ENCODE peak calls at places on chromosomes 12 and 14, in six cellular contexts. One of them, this sample, is unnamed.

GRCh38 chr14:69696633-69697557 is 70.0 kb upstream of the SRSF5 start:
- DNase-seq in OCI-LY7: no peak
- DNase-seq in upper lobe of left lung: no peak
- DNase-seq in neural crest cell: no peak
- DNase-seq in GM04504: no peak
- DNase-seq in NCI-H446: no peak
- DNase-seq in this sample: no peak

GRCh38 chr12:81819991-81820633 is 61.0 kb upstream of the PPFIA2 start:
- DNase-seq in OCI-LY7: no peak
- DNase-seq in upper lobe of left lung: no peak
- DNase-seq in neural crest cell: no peak
- DNase-seq in GM04504: no peak
- DNase-seq in NCI-H446: no peak
- DNase-seq in this sample: no peak

GRCh38 chr12:120710805-120711296 is 593 bp downstream of the UNC119B start:
- DNase-seq in OCI-LY7: peak; percentile 65
- DNase-seq in upper lobe of left lung: peak; percentile 51
- DNase-seq in neural crest cell: no peak
- DNase-seq in GM04504: no peak
- DNase-seq in NCI-H446: no peak
- DNase-seq in this sample: no peak

GRCh38 chr14:68866991-68867533 is 74.2 kb upstream of the ZFP36L1 start:
- DNase-seq in OCI-LY7: no peak
- DNase-seq in upper lobe of left lung: no peak
- DNase-seq in neural crest cell: no peak
- DNase-seq in GM04504: no peak
- DNase-seq in NCI-H446: no peak
- DNase-seq in this sample: no peak

GRCh38 chr12:10121278-10121677 is 8.7 kb downstream of the CLEC7A start:
- DNase-seq in OCI-LY7: no peak
- DNase-seq in upper lobe of left lung: no peak
- DNase-seq in neural crest cell: no peak
- DNase-seq in GM04504: no peak
- DNase-seq in NCI-H446: no peak
- DNase-seq in this sample: no peak

GRCh38 chr12:89960011-89960507 is 251.4 kb upstream of the ATP2B1 start:
- DNase-seq in OCI-LY7: no peak
- DNase-seq in upper lobe of left lung: no peak
- DNase-seq in neural crest cell: no peak
- DNase-seq in GM04504: no peak
- DNase-seq in NCI-H446: no peak
- DNase-seq in this sample: no peak

GRCh38 chr14:57656853-57657252 is 163.2 kb upstream of the CCDC198 start:
- DNase-seq in OCI-LY7: no peak
- DNase-seq in upper lobe of left lung: no peak
- DNase-seq in neural crest cell: no peak
- DNase-seq in GM04504: no peak
- DNase-seq in NCI-H446: no peak
- DNase-seq in this sample: no peak

GRCh38 chr12:105706321-105706972 is 376.0 kb downstream of the C12orf75 start:
- DNase-seq in OCI-LY7: no peak
- DNase-seq in upper lobe of left lung: no peak
- DNase-seq in neural crest cell: no peak
- DNase-seq in GM04504: no peak
- DNase-seq in NCI-H446: no peak
- DNase-seq in this sample: no peak

GRCh38 chr12:100481021-100481420 is 7.4 kb downstream of the NR1H4 start:
- DNase-seq in OCI-LY7: no peak
- DNase-seq in upper lobe of left lung: no peak
- DNase-seq in neural crest cell: no peak
- DNase-seq in GM04504: no peak
- DNase-seq in NCI-H446: no peak
- DNase-seq in this sample: no peak

GRCh38 chr12:42372154-42372791 is 46.3 kb downstream of the PPHLN1 start:
- DNase-seq in OCI-LY7: peak; percentile 76
- DNase-seq in upper lobe of left lung: no peak
- DNase-seq in neural crest cell: peak; percentile 14
- DNase-seq in GM04504: peak; percentile 12
- DNase-seq in NCI-H446: peak; percentile 26
- DNase-seq in this sample: no peak

GRCh38 chr14:70156602-70157001 is 32.1 kb downstream of the SLC8A3 start:
- DNase-seq in OCI-LY7: no peak
- DNase-seq in upper lobe of left lung: no peak
- DNase-seq in neural crest cell: no peak
- DNase-seq in GM04504: no peak
- DNase-seq in NCI-H446: no peak
- DNase-seq in this sample: no peak

GRCh38 chr12:53700567-53700966 is 24.7 kb upstream of the ATP5MC2 start:
- DNase-seq in OCI-LY7: no peak
- DNase-seq in upper lobe of left lung: no peak
- DNase-seq in neural crest cell: no peak
- DNase-seq in GM04504: no peak
- DNase-seq in NCI-H446: no peak
- DNase-seq in this sample: no peak

GRCh38 chr12:110582286-110583136 is 607 bp downstream of the PPTC7 start:
- DNase-seq in OCI-LY7: peak; percentile 70
- DNase-seq in upper lobe of left lung: peak; percentile 83
- DNase-seq in neural crest cell: peak; percentile 43
- DNase-seq in GM04504: no peak
- DNase-seq in NCI-H446: peak; percentile 26
- DNase-seq in this sample: peak; percentile 87

GRCh38 chr14:21940887-21941855 is 267.6 kb upstream of the OR4E1 start:
- DNase-seq in OCI-LY7: peak; percentile 52
- DNase-seq in upper lobe of left lung: no peak
- DNase-seq in neural crest cell: peak; percentile 13
- DNase-seq in GM04504: no peak
- DNase-seq in NCI-H446: no peak
- DNase-seq in this sample: no peak

GRCh38 chr12:54364413-54364812 is at the start of gene GPR84:
- DNase-seq in OCI-LY7: peak; percentile 44
- DNase-seq in upper lobe of left lung: no peak
- DNase-seq in neural crest cell: no peak
- DNase-seq in GM04504: no peak
- DNase-seq in NCI-H446: no peak
- DNase-seq in this sample: no peak

GRCh38 chr12:47732504-47732903 is 7.2 kb upstream of the ENDOU start:
- DNase-seq in OCI-LY7: no peak
- DNase-seq in upper lobe of left lung: no peak
- DNase-seq in neural crest cell: no peak
- DNase-seq in GM04504: no peak
- DNase-seq in NCI-H446: no peak
- DNase-seq in this sample: no peak

GRCh38 chr14:100246809-100247428 is 8.0 kb downstream of the YY1 start:
- DNase-seq in OCI-LY7: peak; percentile 53
- DNase-seq in upper lobe of left lung: no peak
- DNase-seq in neural crest cell: no peak
- DNase-seq in GM04504: no peak
- DNase-seq in NCI-H446: peak; percentile 56
- DNase-seq in this sample: no peak

GRCh38 chr12:499837-500458 is 40.2 kb downstream of the B4GALNT3 start:
- DNase-seq in OCI-LY7: no peak
- DNase-seq in upper lobe of left lung: no peak
- DNase-seq in neural crest cell: no peak
- DNase-seq in GM04504: no peak
- DNase-seq in NCI-H446: no peak
- DNase-seq in this sample: no peak

GRCh38 chr12:6697584-6698351 is 2.8 kb downstream of the PIANP start:
- DNase-seq in OCI-LY7: peak; percentile 64
- DNase-seq in upper lobe of left lung: no peak
- DNase-seq in neural crest cell: peak; percentile 41
- DNase-seq in GM04504: peak; percentile 42
- DNase-seq in NCI-H446: no peak
- DNase-seq in this sample: no peak

GRCh38 chr12:45729233-45730115 is at the start of gene ARID2:
- DNase-seq in OCI-LY7: peak; percentile 77
- DNase-seq in upper lobe of left lung: peak; percentile 75
- DNase-seq in neural crest cell: peak; percentile 59
- DNase-seq in GM04504: no peak
- DNase-seq in NCI-H446: peak; percentile 26
- DNase-seq in this sample: peak; percentile 80

GRCh38 chr12:109706747-109707469 is 6.7 kb upstream of the FAM222A start:
- DNase-seq in OCI-LY7: no peak
- DNase-seq in upper lobe of left lung: no peak
- DNase-seq in neural crest cell: no peak
- DNase-seq in GM04504: no peak
- DNase-seq in NCI-H446: no peak
- DNase-seq in this sample: no peak

GRCh38 chr14:32709072-32709471 is 229.6 kb upstream of the NPAS3 start:
- DNase-seq in OCI-LY7: no peak
- DNase-seq in upper lobe of left lung: no peak
- DNase-seq in neural crest cell: no peak
- DNase-seq in GM04504: peak; percentile 90
- DNase-seq in NCI-H446: no peak
- DNase-seq in this sample: no peak

GRCh38 chr12:47818007-47818376 is 1.7 kb downstream of the HDAC7 start:
- DNase-seq in OCI-LY7: no peak
- DNase-seq in upper lobe of left lung: no peak
- DNase-seq in neural crest cell: no peak
- DNase-seq in GM04504: no peak
- DNase-seq in NCI-H446: no peak
- DNase-seq in this sample: no peak

GRCh38 chr14:94689985-94690400 is 77.8 kb downstream of the SERPINA3 start:
- DNase-seq in OCI-LY7: no peak
- DNase-seq in upper lobe of left lung: no peak
- DNase-seq in neural crest cell: no peak
- DNase-seq in GM04504: no peak
- DNase-seq in NCI-H446: no peak
- DNase-seq in this sample: peak; percentile 43

GRCh38 chr12:127928178-127928577 is 338.8 kb upstream of the TMEM132C start:
- DNase-seq in OCI-LY7: no peak
- DNase-seq in upper lobe of left lung: no peak
- DNase-seq in neural crest cell: no peak
- DNase-seq in GM04504: no peak
- DNase-seq in NCI-H446: no peak
- DNase-seq in this sample: no peak

GRCh38 chr12:20024194-20024593 is 344.1 kb upstream of the PDE3A start:
- DNase-seq in OCI-LY7: no peak
- DNase-seq in upper lobe of left lung: no peak
- DNase-seq in neural crest cell: no peak
- DNase-seq in GM04504: no peak
- DNase-seq in NCI-H446: no peak
- DNase-seq in this sample: no peak

GRCh38 chr14:50928002-50928635 is 16.2 kb downstream of the PYGL start:
- DNase-seq in OCI-LY7: no peak
- DNase-seq in upper lobe of left lung: peak; percentile 74
- DNase-seq in neural crest cell: no peak
- DNase-seq in GM04504: peak; percentile 90
- DNase-seq in NCI-H446: no peak
- DNase-seq in this sample: no peak